ENCODE peak calls at places on chromosomes 1 and 21, in four cellular contexts. One of them, this sample, is unnamed.

GRCh38 chr1:226827458-226827857 is 43.0 kb upstream of the PSEN2 start:
- DNase-seq in mesenchymal stem cell: no peak
- DNase-seq in H9: peak
- DNase-seq in IMR-90: no peak
- DNase-seq in this sample: no peak

GRCh38 chr1:25700124-25700523 is 83.5 kb downstream of the MAN1C1 start:
- DNase-seq in mesenchymal stem cell: peak
- DNase-seq in H9: no peak
- DNase-seq in IMR-90: peak
- DNase-seq in this sample: no peak

GRCh38 chr1:197066719-197067456 is at the start of gene F13B:
- DNase-seq in mesenchymal stem cell: no peak
- DNase-seq in H9: no peak
- DNase-seq in IMR-90: no peak
- DNase-seq in this sample: no peak

GRCh38 chr1:2231667-2232254 is 3.6 kb downstream of the SKI start:
- DNase-seq in mesenchymal stem cell: peak
- DNase-seq in H9: peak
- DNase-seq in IMR-90: peak
- DNase-seq in this sample: no peak

GRCh38 chr1:116962976-116963639 is 38.5 kb upstream of the CD101 start:
- DNase-seq in mesenchymal stem cell: no peak
- DNase-seq in H9: no peak
- DNase-seq in IMR-90: no peak
- DNase-seq in this sample: no peak

GRCh38 chr1:167542109-167543032 is 11.2 kb downstream of the CREG1 start:
- DNase-seq in mesenchymal stem cell: no peak
- DNase-seq in H9: no peak
- DNase-seq in IMR-90: no peak
- DNase-seq in this sample: no peak

GRCh38 chr21:28633803-28634572 is 358.7 kb downstream of the LTN1 start:
- DNase-seq in mesenchymal stem cell: peak
- DNase-seq in H9: no peak
- DNase-seq in IMR-90: peak
- DNase-seq in this sample: no peak

GRCh38 chr1:204842892-204843291 is 27.8 kb upstream of the NFASC start:
- DNase-seq in mesenchymal stem cell: no peak
- DNase-seq in H9: no peak
- DNase-seq in IMR-90: no peak
- DNase-seq in this sample: no peak

GRCh38 chr1:99700020-99700419 is 54.1 kb downstream of the PALMD start:
- DNase-seq in mesenchymal stem cell: no peak
- DNase-seq in H9: no peak
- DNase-seq in IMR-90: no peak
- DNase-seq in this sample: no peak

GRCh38 chr1:85465099-85465790 is at the start of gene DDAH1:
- DNase-seq in mesenchymal stem cell: peak
- DNase-seq in H9: peak
- DNase-seq in IMR-90: peak
- DNase-seq in this sample: no peak

GRCh38 chr1:192630521-192631287 is 5.2 kb upstream of the RGS13 start:
- DNase-seq in mesenchymal stem cell: no peak
- DNase-seq in H9: no peak
- DNase-seq in IMR-90: no peak
- DNase-seq in this sample: no peak

GRCh38 chr1:46370214-46370633 is 23.9 kb upstream of the FAAH start:
- DNase-seq in mesenchymal stem cell: no peak
- DNase-seq in H9: no peak
- DNase-seq in IMR-90: peak
- DNase-seq in this sample: no peak

GRCh38 chr1:108639899-108640560 is 20.9 kb downstream of the HENMT1 start:
- DNase-seq in mesenchymal stem cell: no peak
- DNase-seq in H9: no peak
- DNase-seq in IMR-90: no peak
- DNase-seq in this sample: no peak

GRCh38 chr1:83882906-83883305 is 116.0 kb downstream of the TTLL7 start:
- DNase-seq in mesenchymal stem cell: peak
- DNase-seq in H9: peak
- DNase-seq in IMR-90: peak
- DNase-seq in this sample: no peak

GRCh38 chr1:15476927-15477326 is 1.0 kb downstream of the CELA2B start:
- DNase-seq in mesenchymal stem cell: no peak
- DNase-seq in H9: no peak
- DNase-seq in IMR-90: no peak
- DNase-seq in this sample: no peak

GRCh38 chr1:243917863-243918565 is 68.0 kb upstream of the AKT3 start:
- DNase-seq in mesenchymal stem cell: peak
- DNase-seq in H9: no peak
- DNase-seq in IMR-90: peak
- DNase-seq in this sample: no peak

GRCh38 chr1:86515597-86515996 is 31.3 kb upstream of the CLCA4 start:
- DNase-seq in mesenchymal stem cell: no peak
- DNase-seq in H9: peak
- DNase-seq in IMR-90: no peak
- DNase-seq in this sample: no peak

GRCh38 chr1:7479544-7479943 is 291.6 kb upstream of the VAMP3 start:
- DNase-seq in mesenchymal stem cell: no peak
- DNase-seq in H9: no peak
- DNase-seq in IMR-90: no peak
- DNase-seq in this sample: no peak

GRCh38 chr1:25544819-25545218 is 1.4 kb downstream of the LDLRAP1 start:
- DNase-seq in mesenchymal stem cell: no peak
- DNase-seq in H9: no peak
- DNase-seq in IMR-90: no peak
- DNase-seq in this sample: no peak

GRCh38 chr1:153265457-153265856 is 6.0 kb downstream of the LORICRIN start:
- DNase-seq in mesenchymal stem cell: no peak
- DNase-seq in H9: no peak
- DNase-seq in IMR-90: no peak
- DNase-seq in this sample: no peak
- H3K23ac ChIP-seq in mesenchymal stem cell: no peak
- H3K23ac ChIP-seq in H9: no peak
- H3K23ac ChIP-seq in IMR-90: no peak
- H3K23ac ChIP-seq in this sample: no peak

GRCh38 chr1:215055281-215055935 is 27.1 kb upstream of the KCNK2 start:
- DNase-seq in mesenchymal stem cell: no peak
- DNase-seq in H9: no peak
- DNase-seq in IMR-90: peak
- DNase-seq in this sample: no peak
- H3K23ac ChIP-seq in mesenchymal stem cell: no peak
- H3K23ac ChIP-seq in H9: no peak
- H3K23ac ChIP-seq in IMR-90: no peak
- H3K23ac ChIP-seq in this sample: no peak

GRCh38 chr1:32706491-32706890 is 3.9 kb upstream of the SYNC start:
- DNase-seq in mesenchymal stem cell: no peak
- DNase-seq in H9: no peak
- DNase-seq in IMR-90: no peak
- DNase-seq in this sample: no peak

GRCh38 chr1:32702599-32703478 is at the start of gene SYNC:
- DNase-seq in mesenchymal stem cell: peak
- DNase-seq in H9: no peak
- DNase-seq in IMR-90: peak
- DNase-seq in this sample: no peak

GRCh38 chr1:32703479-32704291 is 1.1 kb upstream of the SYNC start:
- DNase-seq in mesenchymal stem cell: peak
- DNase-seq in H9: no peak
- DNase-seq in IMR-90: peak
- DNase-seq in this sample: no peak

GRCh38 chr1:32701951-32702598 is 495 bp downstream of the SYNC start:
- DNase-seq in mesenchymal stem cell: peak
- DNase-seq in H9: no peak
- DNase-seq in IMR-90: peak
- DNase-seq in this sample: no peak

GRCh38 chr1:32705516-32705915 is 2.9 kb upstream of the SYNC start:
- DNase-seq in mesenchymal stem cell: no peak
- DNase-seq in H9: no peak
- DNase-seq in IMR-90: no peak
- DNase-seq in this sample: no peak
- H3K23ac ChIP-seq in mesenchymal stem cell: no peak
- H3K23ac ChIP-seq in H9: no peak
- H3K23ac ChIP-seq in IMR-90: no peak
- H3K23ac ChIP-seq in this sample: no peak

GRCh38 chr1:219086956-219087469 is 86.7 kb upstream of the LYPLAL1 start:
- DNase-seq in mesenchymal stem cell: no peak
- DNase-seq in H9: no peak
- DNase-seq in IMR-90: no peak
- DNase-seq in this sample: no peak

GRCh38 chr1:219090618-219091017 is 83.1 kb upstream of the LYPLAL1 start:
- DNase-seq in mesenchymal stem cell: no peak
- DNase-seq in H9: no peak
- DNase-seq in IMR-90: no peak
- DNase-seq in this sample: no peak

GRCh38 chr1:219085988-219086387 is 87.7 kb upstream of the LYPLAL1 start:
- DNase-seq in mesenchymal stem cell: peak
- DNase-seq in H9: no peak
- DNase-seq in IMR-90: peak
- DNase-seq in this sample: no peak

GRCh38 chr1:219092206-219092605 is 81.5 kb upstream of the LYPLAL1 start:
- DNase-seq in mesenchymal stem cell: no peak
- DNase-seq in H9: no peak
- DNase-seq in IMR-90: peak
- DNase-seq in this sample: no peak

DNA sequence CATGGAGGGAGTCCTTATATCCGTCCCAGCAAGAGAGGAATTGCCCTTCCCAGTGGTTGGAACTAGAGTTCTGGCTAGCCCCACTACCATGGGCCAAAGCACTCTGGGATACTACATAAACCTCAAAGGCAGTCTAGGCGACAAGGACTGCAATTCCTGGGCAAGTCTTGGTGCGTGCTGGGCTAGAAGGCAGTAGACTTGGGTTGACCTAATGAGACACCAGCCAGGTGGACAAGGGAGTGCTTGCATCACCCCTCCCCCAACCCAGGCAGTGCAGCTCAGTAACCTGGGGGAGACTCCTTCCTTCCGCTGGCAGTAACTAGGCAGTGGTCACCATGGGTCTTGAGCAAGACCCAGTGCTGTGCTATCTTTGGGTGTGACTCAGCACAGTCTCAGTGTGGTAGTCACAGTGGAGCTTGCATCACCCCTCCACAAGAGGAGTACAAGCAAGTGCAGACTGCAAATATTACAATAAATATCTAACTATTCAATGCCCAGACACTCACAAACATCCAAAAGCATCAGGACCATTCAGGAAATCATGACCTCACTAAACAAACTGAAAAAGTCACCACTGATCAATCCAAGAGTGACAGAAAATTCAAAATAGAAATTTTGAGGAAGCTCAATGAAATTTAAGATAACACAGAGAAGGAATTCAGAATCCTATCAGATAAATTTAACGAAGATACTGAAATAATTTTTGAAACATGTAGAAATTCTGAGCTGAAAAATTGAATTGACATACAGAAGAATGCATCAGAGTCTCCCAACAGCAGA is 84.7 kb upstream of the LYPLAL1 start:
- DNase-seq in mesenchymal stem cell: peak
- DNase-seq in H9: no peak
- DNase-seq in IMR-90: peak
- DNase-seq in this sample: no peak
- H3K23ac ChIP-seq in mesenchymal stem cell: no peak
- H3K23ac ChIP-seq in H9: no peak
- H3K23ac ChIP-seq in IMR-90: peak
- H3K23ac ChIP-seq in this sample: no peak

GRCh38 chr21:45975017-45975595 is 6.5 kb upstream of the COL6A1 start:
- DNase-seq in mesenchymal stem cell: peak
- DNase-seq in H9: peak
- DNase-seq in IMR-90: peak
- DNase-seq in this sample: no peak
- H3K23ac ChIP-seq in mesenchymal stem cell: peak
- H3K23ac ChIP-seq in H9: no peak
- H3K23ac ChIP-seq in IMR-90: peak
- H3K23ac ChIP-seq in this sample: no peak

GRCh38 chr1:178271471-178271870 is 177.6 kb downstream of the RASAL2 start:
- DNase-seq in mesenchymal stem cell: no peak
- DNase-seq in H9: no peak
- DNase-seq in IMR-90: no peak
- DNase-seq in this sample: no peak
- H3K23ac ChIP-seq in mesenchymal stem cell: no peak
- H3K23ac ChIP-seq in H9: no peak
- H3K23ac ChIP-seq in IMR-90: no peak
- H3K23ac ChIP-seq in this sample: no peak

GRCh38 chr1:34859442-34860200 is at the start of gene SMIM12:
- DNase-seq in mesenchymal stem cell: peak
- DNase-seq in H9: peak
- DNase-seq in IMR-90: peak
- DNase-seq in this sample: peak
- H3K23ac ChIP-seq in mesenchymal stem cell: peak
- H3K23ac ChIP-seq in H9: no peak
- H3K23ac ChIP-seq in IMR-90: peak
- H3K23ac ChIP-seq in this sample: peak

DNA sequence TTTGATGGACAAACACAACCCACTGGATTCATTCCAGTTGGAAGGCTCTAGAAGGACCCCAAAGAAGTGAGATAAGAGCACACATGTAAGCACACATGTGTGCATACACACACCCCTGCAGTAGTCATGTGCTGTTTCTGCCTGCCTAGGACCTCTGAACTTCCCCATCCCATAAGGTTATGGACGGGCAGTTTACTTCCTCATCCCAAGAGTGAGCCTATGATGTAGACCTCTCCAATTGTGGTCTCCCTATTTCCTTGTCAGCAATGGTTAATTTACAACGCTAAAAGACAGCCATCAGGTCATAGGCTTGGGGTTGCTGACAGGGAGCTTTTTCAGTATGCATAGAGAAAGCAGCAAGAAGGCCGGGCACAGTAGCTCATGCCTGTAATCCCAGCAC is 15.4 kb upstream of the ADAR start:
- DNase-seq in mesenchymal stem cell: no peak
- DNase-seq in H9: no peak
- DNase-seq in IMR-90: no peak
- DNase-seq in this sample: no peak
- H3K23ac ChIP-seq in mesenchymal stem cell: no peak
- H3K23ac ChIP-seq in H9: no peak
- H3K23ac ChIP-seq in IMR-90: peak
- H3K23ac ChIP-seq in this sample: no peak

This sample was measured in neuronal stem cell.